ENCODE peak calls at places on chromosome 5, in four cellular contexts. U is activated CD8-positive, alpha-beta memory T cell treated with anti-CD3 and anti-CD28 coated beads for 1 hour; C is activated CD4-positive, alpha-beta T cell treated with anti-CD3 and anti-CD28 coated beads, Interleukin-2, amount 50 U/mL, for 48 hours; E is T follicular helper cell. Q is an unnamed sample.

GRCh38 chr5:180394031-180394636 is 41.0 kb upstream of the GFPT2 start:
- DNase-seq in U (no peak), C (no peak), E (no peak), Q (no peak)

GRCh38 chr5:8905021-8905420 is 640.9 kb downstream of the SEMA5A start:
- DNase-seq in U (no peak), C (no peak), E (no peak), Q (no peak)

GRCh38 chr5:86542532-86542931 is 75.2 kb upstream of the COX7C start:
- DNase-seq in U (no peak), C (no peak), E (no peak), Q (no peak)

GRCh38 chr5:6601271-6601670 is 31.6 kb downstream of the NSUN2 start:
- DNase-seq in U (no peak), C (no peak), E (no peak), Q (no peak)

GRCh38 chr5:171692106-171692505 is 93.5 kb upstream of the SMIM23 start:
- DNase-seq in U (no peak), C (no peak), E (no peak), Q (no peak)

GRCh38 chr5:151570512-151571269 is 20.4 kb downstream of the FAT2 start:
- DNase-seq in U (no peak), C (no peak), E (no peak), Q (no peak)

GRCh38 chr5:129771058-129771838 is 23.4 kb downstream of the MINAR2 start:
- DNase-seq in U (no peak), C (peak), E (peak), Q (peak)

GRCh38 chr5:61100425-61100824 is 61.8 kb downstream of the SMIM15 start:
- DNase-seq in U (no peak), C (no peak), E (no peak), Q (no peak)

GRCh38 chr5:140133514-140134167 is 7.9 kb downstream of the IGIP start:
- DNase-seq in U (no peak), C (no peak), E (no peak), Q (no peak)

GRCh38 chr5:6248132-6248531 is 130.2 kb downstream of the MED10 start:
- DNase-seq in U (no peak), C (no peak), E (no peak), Q (no peak)

GRCh38 chr5:74017112-74017511 is 391.1 kb downstream of the ARHGEF28 start:
- DNase-seq in U (no peak), C (no peak), E (no peak), Q (no peak)